ENCODE peak calls at places on chromosome 1, in eight cellular contexts. One of them, this sample, is unnamed.

GRCh38 chr1:55081188-55081904 is 42.0 kb downstream of the PCSK9 start:
- DNase-seq in lung microvascular endothelial cell: peak
- DNase-seq in activated T-cell treated with anti-CD3 and anti-CD28 coated beads, Interleukin-2, amount 50 U/mL, for 72 hours: no peak
- DNase-seq in glutamatergic neuron: no peak
- DNase-seq in NCI-H187: no peak
- DNase-seq in ACHN: peak
- DNase-seq in stimulated activated CD8-positive, alpha-beta memory T cell treated with anti-CD3 and anti-CD28 coated beads, Interleukin-15, amount 100 ng/mL, for 1 hour: no peak
- DNase-seq in EH: peak
- DNase-seq in this sample: no peak

GRCh38 chr1:47963568-47963973 is 33.6 kb downstream of the TRABD2B start:
- DNase-seq in activated T-cell treated with anti-CD3 and anti-CD28 coated beads, Interleukin-2, amount 50 U/mL, for 72 hours: no peak
- DNase-seq in ACHN: no peak
- DNase-seq in EH: no peak
- DNase-seq in NCI-H187: no peak
- DNase-seq in glutamatergic neuron: no peak
- DNase-seq in lung microvascular endothelial cell: no peak
- DNase-seq in stimulated activated CD8-positive, alpha-beta memory T cell treated with anti-CD3 and anti-CD28 coated beads, Interleukin-15, amount 100 ng/mL, for 1 hour: no peak
- DNase-seq in this sample: no peak

GRCh38 chr1:25167269-25168192 is 64.8 kb downstream of the SYF2 start:
- DNase-seq in glutamatergic neuron: peak
- DNase-seq in ACHN: no peak
- DNase-seq in activated T-cell treated with anti-CD3 and anti-CD28 coated beads, Interleukin-2, amount 50 U/mL, for 72 hours: no peak
- DNase-seq in stimulated activated CD8-positive, alpha-beta memory T cell treated with anti-CD3 and anti-CD28 coated beads, Interleukin-15, amount 100 ng/mL, for 1 hour: no peak
- DNase-seq in lung microvascular endothelial cell: no peak
- DNase-seq in EH: no peak
- DNase-seq in NCI-H187: no peak
- DNase-seq in this sample: no peak

GRCh38 chr1:91591175-91591968 is 90.7 kb downstream of the CDC7 start:
- DNase-seq in ACHN: no peak
- DNase-seq in glutamatergic neuron: no peak
- DNase-seq in stimulated activated CD8-positive, alpha-beta memory T cell treated with anti-CD3 and anti-CD28 coated beads, Interleukin-15, amount 100 ng/mL, for 1 hour: no peak
- DNase-seq in NCI-H187: no peak
- DNase-seq in EH: no peak
- DNase-seq in activated T-cell treated with anti-CD3 and anti-CD28 coated beads, Interleukin-2, amount 50 U/mL, for 72 hours: no peak
- DNase-seq in lung microvascular endothelial cell: no peak
- DNase-seq in this sample: no peak

GRCh38 chr1:232519186-232519585 is 110.7 kb downstream of the SIPA1L2 start:
- DNase-seq in EH: no peak
- DNase-seq in ACHN: no peak
- DNase-seq in glutamatergic neuron: no peak
- DNase-seq in NCI-H187: no peak
- DNase-seq in activated T-cell treated with anti-CD3 and anti-CD28 coated beads, Interleukin-2, amount 50 U/mL, for 72 hours: no peak
- DNase-seq in lung microvascular endothelial cell: no peak
- DNase-seq in stimulated activated CD8-positive, alpha-beta memory T cell treated with anti-CD3 and anti-CD28 coated beads, Interleukin-15, amount 100 ng/mL, for 1 hour: no peak
- DNase-seq in this sample: peak

GRCh38 chr1:92768915-92769314 is 16.0 kb downstream of the EVI5 start:
- DNase-seq in ACHN: no peak
- DNase-seq in EH: no peak
- DNase-seq in activated T-cell treated with anti-CD3 and anti-CD28 coated beads, Interleukin-2, amount 50 U/mL, for 72 hours: no peak
- DNase-seq in stimulated activated CD8-positive, alpha-beta memory T cell treated with anti-CD3 and anti-CD28 coated beads, Interleukin-15, amount 100 ng/mL, for 1 hour: no peak
- DNase-seq in NCI-H187: no peak
- DNase-seq in lung microvascular endothelial cell: no peak
- DNase-seq in glutamatergic neuron: no peak
- DNase-seq in this sample: no peak

GRCh38 chr1:110007458-110007857 is 22.9 kb downstream of the AHCYL1 start:
- DNase-seq in EH: no peak
- DNase-seq in activated T-cell treated with anti-CD3 and anti-CD28 coated beads, Interleukin-2, amount 50 U/mL, for 72 hours: no peak
- DNase-seq in NCI-H187: no peak
- DNase-seq in ACHN: no peak
- DNase-seq in stimulated activated CD8-positive, alpha-beta memory T cell treated with anti-CD3 and anti-CD28 coated beads, Interleukin-15, amount 100 ng/mL, for 1 hour: no peak
- DNase-seq in lung microvascular endothelial cell: no peak
- DNase-seq in glutamatergic neuron: no peak
- DNase-seq in this sample: peak

GRCh38 chr1:115210302-115210711 is 121.0 kb upstream of the TSPAN2 start:
- DNase-seq in NCI-H187: no peak
- DNase-seq in stimulated activated CD8-positive, alpha-beta memory T cell treated with anti-CD3 and anti-CD28 coated beads, Interleukin-15, amount 100 ng/mL, for 1 hour: no peak
- DNase-seq in lung microvascular endothelial cell: no peak
- DNase-seq in activated T-cell treated with anti-CD3 and anti-CD28 coated beads, Interleukin-2, amount 50 U/mL, for 72 hours: no peak
- DNase-seq in ACHN: no peak
- DNase-seq in EH: peak
- DNase-seq in glutamatergic neuron: no peak
- DNase-seq in this sample: no peak

GRCh38 chr1:59139396-59139795 is 157.5 kb upstream of the FGGY start:
- DNase-seq in stimulated activated CD8-positive, alpha-beta memory T cell treated with anti-CD3 and anti-CD28 coated beads, Interleukin-15, amount 100 ng/mL, for 1 hour: no peak
- DNase-seq in ACHN: peak
- DNase-seq in lung microvascular endothelial cell: no peak
- DNase-seq in EH: no peak
- DNase-seq in NCI-H187: no peak
- DNase-seq in glutamatergic neuron: no peak
- DNase-seq in activated T-cell treated with anti-CD3 and anti-CD28 coated beads, Interleukin-2, amount 50 U/mL, for 72 hours: no peak
- DNase-seq in this sample: no peak

GRCh38 chr1:7313081-7313546 is 458.0 kb upstream of the VAMP3 start:
- DNase-seq in activated T-cell treated with anti-CD3 and anti-CD28 coated beads, Interleukin-2, amount 50 U/mL, for 72 hours: no peak
- DNase-seq in lung microvascular endothelial cell: no peak
- DNase-seq in EH: peak
- DNase-seq in ACHN: no peak
- DNase-seq in glutamatergic neuron: no peak
- DNase-seq in NCI-H187: no peak
- DNase-seq in stimulated activated CD8-positive, alpha-beta memory T cell treated with anti-CD3 and anti-CD28 coated beads, Interleukin-15, amount 100 ng/mL, for 1 hour: no peak
- DNase-seq in this sample: no peak

GRCh38 chr1:104132386-104132973 is 382.8 kb downstream of the AMY1C start:
- DNase-seq in stimulated activated CD8-positive, alpha-beta memory T cell treated with anti-CD3 and anti-CD28 coated beads, Interleukin-15, amount 100 ng/mL, for 1 hour: no peak
- DNase-seq in activated T-cell treated with anti-CD3 and anti-CD28 coated beads, Interleukin-2, amount 50 U/mL, for 72 hours: no peak
- DNase-seq in NCI-H187: no peak
- DNase-seq in glutamatergic neuron: no peak
- DNase-seq in EH: no peak
- DNase-seq in lung microvascular endothelial cell: no peak
- DNase-seq in ACHN: peak
- DNase-seq in this sample: peak

GRCh38 chr1:229023651-229024295 is 247.1 kb upstream of the RAB4A start:
- DNase-seq in NCI-H187: no peak
- DNase-seq in activated T-cell treated with anti-CD3 and anti-CD28 coated beads, Interleukin-2, amount 50 U/mL, for 72 hours: no peak
- DNase-seq in stimulated activated CD8-positive, alpha-beta memory T cell treated with anti-CD3 and anti-CD28 coated beads, Interleukin-15, amount 100 ng/mL, for 1 hour: no peak
- DNase-seq in EH: no peak
- DNase-seq in glutamatergic neuron: no peak
- DNase-seq in lung microvascular endothelial cell: no peak
- DNase-seq in ACHN: no peak
- DNase-seq in this sample: no peak

GRCh38 chr1:207820568-207821463 is 69.0 kb downstream of the CD46 start:
- DNase-seq in ACHN: no peak
- DNase-seq in glutamatergic neuron: no peak
- DNase-seq in EH: no peak
- DNase-seq in activated T-cell treated with anti-CD3 and anti-CD28 coated beads, Interleukin-2, amount 50 U/mL, for 72 hours: no peak
- DNase-seq in stimulated activated CD8-positive, alpha-beta memory T cell treated with anti-CD3 and anti-CD28 coated beads, Interleukin-15, amount 100 ng/mL, for 1 hour: no peak
- DNase-seq in NCI-H187: no peak
- DNase-seq in lung microvascular endothelial cell: no peak
- DNase-seq in this sample: no peak

GRCh38 chr1:213724640-213725536 is 262.9 kb upstream of the PROX1 start:
- DNase-seq in stimulated activated CD8-positive, alpha-beta memory T cell treated with anti-CD3 and anti-CD28 coated beads, Interleukin-15, amount 100 ng/mL, for 1 hour: no peak
- DNase-seq in EH: peak
- DNase-seq in ACHN: peak
- DNase-seq in NCI-H187: no peak
- DNase-seq in lung microvascular endothelial cell: no peak
- DNase-seq in glutamatergic neuron: no peak
- DNase-seq in activated T-cell treated with anti-CD3 and anti-CD28 coated beads, Interleukin-2, amount 50 U/mL, for 72 hours: no peak
- DNase-seq in this sample: no peak

GRCh38 chr1:242240061-242240460 is 241.2 kb upstream of the MAP1LC3C start:
- DNase-seq in activated T-cell treated with anti-CD3 and anti-CD28 coated beads, Interleukin-2, amount 50 U/mL, for 72 hours: no peak
- DNase-seq in glutamatergic neuron: no peak
- DNase-seq in stimulated activated CD8-positive, alpha-beta memory T cell treated with anti-CD3 and anti-CD28 coated beads, Interleukin-15, amount 100 ng/mL, for 1 hour: no peak
- DNase-seq in NCI-H187: no peak
- DNase-seq in EH: no peak
- DNase-seq in lung microvascular endothelial cell: no peak
- DNase-seq in ACHN: peak
- DNase-seq in this sample: no peak

GRCh38 chr1:20660363-20661234 is 570 bp downstream of the DDOST start:
- DNase-seq in activated T-cell treated with anti-CD3 and anti-CD28 coated beads, Interleukin-2, amount 50 U/mL, for 72 hours: peak
- DNase-seq in lung microvascular endothelial cell: peak
- DNase-seq in EH: peak
- DNase-seq in ACHN: peak
- DNase-seq in NCI-H187: no peak
- DNase-seq in stimulated activated CD8-positive, alpha-beta memory T cell treated with anti-CD3 and anti-CD28 coated beads, Interleukin-15, amount 100 ng/mL, for 1 hour: no peak
- DNase-seq in glutamatergic neuron: no peak
- DNase-seq in this sample: no peak

GRCh38 chr1:203669739-203670138 is 43.1 kb downstream of the ATP2B4 start:
- DNase-seq in stimulated activated CD8-positive, alpha-beta memory T cell treated with anti-CD3 and anti-CD28 coated beads, Interleukin-15, amount 100 ng/mL, for 1 hour: no peak
- DNase-seq in activated T-cell treated with anti-CD3 and anti-CD28 coated beads, Interleukin-2, amount 50 U/mL, for 72 hours: no peak
- DNase-seq in ACHN: peak
- DNase-seq in NCI-H187: no peak
- DNase-seq in glutamatergic neuron: no peak
- DNase-seq in EH: peak
- DNase-seq in lung microvascular endothelial cell: peak
- DNase-seq in this sample: no peak

GRCh38 chr1:47787560-47787959 is 209.6 kb downstream of the TRABD2B start:
- DNase-seq in glutamatergic neuron: no peak
- DNase-seq in NCI-H187: no peak
- DNase-seq in activated T-cell treated with anti-CD3 and anti-CD28 coated beads, Interleukin-2, amount 50 U/mL, for 72 hours: no peak
- DNase-seq in EH: no peak
- DNase-seq in ACHN: no peak
- DNase-seq in lung microvascular endothelial cell: no peak
- DNase-seq in stimulated activated CD8-positive, alpha-beta memory T cell treated with anti-CD3 and anti-CD28 coated beads, Interleukin-15, amount 100 ng/mL, for 1 hour: no peak
- DNase-seq in this sample: no peak

GRCh38 chr1:99808391-99809115 is 41.6 kb upstream of the AGL start:
- DNase-seq in glutamatergic neuron: no peak
- DNase-seq in EH: peak
- DNase-seq in NCI-H187: peak
- DNase-seq in stimulated activated CD8-positive, alpha-beta memory T cell treated with anti-CD3 and anti-CD28 coated beads, Interleukin-15, amount 100 ng/mL, for 1 hour: no peak
- DNase-seq in lung microvascular endothelial cell: peak
- DNase-seq in ACHN: peak
- DNase-seq in activated T-cell treated with anti-CD3 and anti-CD28 coated beads, Interleukin-2, amount 50 U/mL, for 72 hours: peak
- DNase-seq in this sample: peak

GRCh38 chr1:201184307-201184706 is 6.3 kb upstream of the IGFN1 start:
- DNase-seq in ACHN: no peak
- DNase-seq in glutamatergic neuron: no peak
- DNase-seq in stimulated activated CD8-positive, alpha-beta memory T cell treated with anti-CD3 and anti-CD28 coated beads, Interleukin-15, amount 100 ng/mL, for 1 hour: no peak
- DNase-seq in NCI-H187: no peak
- DNase-seq in EH: no peak
- DNase-seq in activated T-cell treated with anti-CD3 and anti-CD28 coated beads, Interleukin-2, amount 50 U/mL, for 72 hours: no peak
- DNase-seq in lung microvascular endothelial cell: no peak
- DNase-seq in this sample: no peak

GRCh38 chr1:231423648-231424047 is 1.6 kb upstream of the EGLN1 start:
- DNase-seq in lung microvascular endothelial cell: no peak
- DNase-seq in activated T-cell treated with anti-CD3 and anti-CD28 coated beads, Interleukin-2, amount 50 U/mL, for 72 hours: no peak
- DNase-seq in glutamatergic neuron: no peak
- DNase-seq in NCI-H187: no peak
- DNase-seq in EH: no peak
- DNase-seq in stimulated activated CD8-positive, alpha-beta memory T cell treated with anti-CD3 and anti-CD28 coated beads, Interleukin-15, amount 100 ng/mL, for 1 hour: no peak
- DNase-seq in ACHN: no peak
- DNase-seq in this sample: no peak

GRCh38 chr1:30447080-30447479 is 276.3 kb downstream of the MATN1 start:
- DNase-seq in lung microvascular endothelial cell: no peak
- DNase-seq in stimulated activated CD8-positive, alpha-beta memory T cell treated with anti-CD3 and anti-CD28 coated beads, Interleukin-15, amount 100 ng/mL, for 1 hour: no peak
- DNase-seq in NCI-H187: no peak
- DNase-seq in ACHN: no peak
- DNase-seq in glutamatergic neuron: no peak
- DNase-seq in activated T-cell treated with anti-CD3 and anti-CD28 coated beads, Interleukin-2, amount 50 U/mL, for 72 hours: no peak
- DNase-seq in EH: no peak
- DNase-seq in this sample: no peak